ENCODE peak calls at places on chromosomes 13 and 19, in four cellular contexts. L, N, Z and G are unnamed samples.

GRCh38 chr19:14048439-14049153 is 13.3 kb downstream of the PALM3 start:
- DNase-seq in L (peak), N (no peak), Z (peak), G (no peak)

GRCh38 chr19:1058112-1058511 is 8.9 kb upstream of the ARHGAP45 start:
- DNase-seq in Z (no peak), L (no peak), N (no peak), G (no peak)

GRCh38 chr19:10389863-10390262 is 9.5 kb upstream of the TYK2 start:
- DNase-seq in L (no peak), N (no peak), Z (no peak), G (no peak)

GRCh38 chr19:47861630-47862029 is 2.6 kb downstream of the TPRX2 start:
- DNase-seq in N (no peak), L (no peak), Z (no peak), G (no peak)

GRCh38 chr13:35712907-35713685 is 236.6 kb upstream of the MAB21L1 start:
- DNase-seq in L (no peak), N (peak), Z (no peak), G (no peak)

GRCh38 chr19:6273701-6274601 is 5.8 kb downstream of the MLLT1 start:
- DNase-seq in L (peak), Z (peak), N (peak), G (no peak)

GRCh38 chr13:62014299-62014698 is 598.6 kb upstream of the PCDH20 start:
- DNase-seq in Z (peak), L (no peak), N (no peak), G (no peak)

GRCh38 chr19:40236026-40236355 is 9.5 kb upstream of the CCNP start:
- DNase-seq in N (no peak), L (no peak), Z (no peak), G (no peak)

GRCh38 chr13:65789815-65790214 is 1440.3 kb downstream of the PCDH9 start:
- DNase-seq in L (no peak), Z (peak), N (peak), G (no peak)

GRCh38 chr19:44796701-44797115 is 12.2 kb upstream of the BCAM start:
- DNase-seq in N (no peak), L (peak), Z (no peak), G (no peak)

GRCh38 chr19:13844130-13844631 is 32.8 kb upstream of the NANOS3 start:
- DNase-seq in Z (peak), N (no peak), L (no peak), G (no peak)

GRCh38 chr19:2602391-2603181 is 99.9 kb downstream of the GNG7 start:
- DNase-seq in Z (peak), L (peak), N (peak), G (peak)

GRCh38 chr13:81171065-81171647 is 830.2 kb upstream of the SPRY2 start:
- DNase-seq in N (no peak), L (no peak), Z (peak), G (no peak)

GRCh38 chr13:98098511-98098910 is 44.4 kb upstream of the FARP1 start:
- DNase-seq in Z (no peak), L (no peak), N (peak), G (no peak)

GRCh38 chr13:77565635-77566034 is 30.1 kb downstream of the SCEL start:
- DNase-seq in L (no peak), N (peak), Z (peak), G (no peak)

GRCh38 chr19:35135389-35135909 is 590 bp upstream of the LGI4 start:
- DNase-seq in Z (peak), N (peak), L (peak), G (no peak)

GRCh38 chr19:53945441-53945840 is 17.3 kb upstream of the CACNG8 start:
- DNase-seq in L (no peak), N (no peak), Z (peak), G (no peak)

GRCh38 chr13:30065181-30065580 is 214.8 kb upstream of the UBL3 start:
- DNase-seq in N (no peak), Z (no peak), L (no peak), G (no peak)

GRCh38 chr19:31135841-31136240 is 213.4 kb downstream of the TSHZ3 start:
- DNase-seq in N (peak), Z (peak), L (no peak), G (no peak)

GRCh38 chr19:19651076-19651475 is 7.6 kb upstream of the GMIP start:
- DNase-seq in N (no peak), L (no peak), Z (no peak), G (no peak)

GRCh38 chr13:43688230-43688907 is 98.4 kb downstream of the ENOX1 start:
- DNase-seq in N (no peak), L (no peak), Z (no peak), G (no peak)

GRCh38 chr13:58455094-58455493 is 823.5 kb downstream of the PCDH17 start:
- DNase-seq in N (no peak), Z (no peak), L (no peak), G (no peak)

GRCh38 chr19:49887653-49888477 is 8.8 kb downstream of the IL4I1 start:
- DNase-seq in L (no peak), Z (no peak), N (no peak), G (peak)

GRCh38 chr13:92074658-92075057 is 676.2 kb downstream of the GPC5 start:
- DNase-seq in N (no peak), Z (peak), L (no peak), G (no peak)

GRCh38 chr19:47781590-47782318 is 3.3 kb downstream of the SELENOW start:
- DNase-seq in L (peak), N (no peak), Z (no peak), G (no peak)

GRCh38 chr13:96994030-96994848 is at the start of gene OXGR1:
- DNase-seq in L (peak), N (no peak), Z (no peak), G (no peak)

GRCh38 chr19:41341669-41342490 is 11.8 kb downstream of the TGFB1 start:
- DNase-seq in Z (no peak), N (no peak), L (no peak), G (no peak)
- TF ChIP-seq CTCF in Z (no peak), N (no peak), L (no peak), G (no peak)

DNA sequence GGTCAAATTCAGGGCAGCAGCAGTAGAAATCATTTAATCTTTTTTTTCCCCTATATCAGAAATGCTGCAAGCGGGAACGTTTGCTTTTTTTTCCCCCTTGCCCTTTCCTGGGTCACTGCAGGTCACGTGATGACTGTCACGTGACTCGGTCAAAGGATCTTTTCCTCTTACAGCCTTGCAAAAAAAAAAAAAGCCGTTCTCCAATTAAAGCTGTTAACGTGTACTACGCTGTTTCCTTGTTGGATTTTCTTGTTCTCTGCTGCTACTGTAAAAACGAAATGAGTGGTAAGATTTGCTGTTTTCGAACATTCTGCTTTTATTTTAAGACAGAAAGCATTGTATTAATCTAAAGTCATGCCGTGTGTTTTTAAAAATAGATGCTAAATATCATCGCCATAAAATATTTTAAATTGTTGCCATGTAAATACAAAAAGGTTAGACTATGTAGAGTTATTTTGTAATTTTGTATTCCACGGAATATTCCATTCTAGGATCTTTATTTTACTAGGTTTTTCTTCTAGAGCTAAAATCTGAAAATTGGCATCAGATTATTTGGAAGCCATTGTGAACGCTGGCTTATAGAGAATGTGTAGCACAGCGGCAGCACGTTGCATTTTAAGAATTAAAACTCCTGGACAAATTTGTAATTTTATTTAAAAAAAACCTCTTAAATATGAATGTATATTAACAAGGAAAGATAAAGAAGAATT is 109.9 kb upstream of the MLNR start:
- DNase-seq in N (peak), Z (peak), L (peak), G (no peak)
- TF ChIP-seq CTCF in N (no peak), Z (no peak), L (no peak), G (peak)

GRCh38 chr13:112960671-112961070 is 8.3 kb upstream of the MCF2L start:
- DNase-seq in L (no peak), Z (no peak), N (no peak), G (no peak)
- TF ChIP-seq CTCF in L (no peak), Z (no peak), N (no peak), G (no peak)

DNA sequence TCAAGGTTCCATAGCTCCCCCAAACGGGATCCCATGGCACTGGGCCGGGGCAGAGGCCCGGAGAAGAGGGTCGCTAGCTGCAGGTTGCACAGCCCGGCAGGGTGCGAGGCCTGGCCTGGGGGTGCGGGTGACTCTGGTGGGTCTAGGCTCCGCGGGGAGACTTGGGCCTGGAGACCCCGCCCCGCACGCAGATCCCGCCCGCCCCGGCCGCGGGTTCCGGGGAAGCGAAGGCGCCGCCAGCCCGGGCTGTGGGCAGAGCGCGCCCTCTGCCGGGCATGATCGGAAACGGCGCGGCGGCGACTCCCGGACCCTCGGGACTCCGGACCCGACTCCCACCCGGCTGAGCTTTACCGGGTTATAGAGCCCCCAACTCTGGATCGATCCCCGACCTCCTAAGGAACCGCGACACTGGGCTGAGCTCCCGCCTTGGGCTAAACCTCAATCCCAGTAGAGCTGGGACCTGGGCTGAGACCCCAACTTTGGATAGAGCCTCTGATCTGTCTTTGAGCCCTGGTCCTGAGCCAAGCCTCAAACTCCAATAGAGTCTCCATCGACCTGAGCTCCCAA is 3.1 kb upstream of the TNFAIP8L1 start:
- DNase-seq in N (peak), L (peak), Z (peak), G (no peak)
- TF ChIP-seq CTCF in N (peak), L (peak), Z (peak), G (peak)

DNA sequence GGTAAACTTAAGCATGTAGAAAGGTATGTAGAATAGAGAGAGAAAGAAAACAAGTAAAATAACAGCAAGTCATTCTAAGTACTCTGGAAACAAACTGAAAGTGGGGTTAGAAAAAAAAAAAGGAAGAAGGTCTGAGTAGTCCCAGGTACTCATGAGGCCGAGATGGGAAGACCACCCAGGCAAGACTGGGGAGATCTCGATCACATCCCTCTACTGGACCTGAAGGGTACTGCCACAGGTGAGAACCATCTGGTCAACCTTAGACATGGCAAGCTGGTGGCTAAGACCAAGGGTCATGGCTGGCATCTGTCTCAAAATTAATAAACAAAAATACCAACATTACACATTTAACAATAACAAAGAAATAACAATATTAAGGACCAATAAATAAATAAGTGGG is 36.3 kb upstream of the ZNF724 start:
- DNase-seq in Z (no peak), L (no peak), N (no peak), G (no peak)
- TF ChIP-seq CTCF in Z (peak), L (no peak), N (no peak), G (peak)

GRCh38 chr19:33771308-33772101 is 25.2 kb upstream of the KCTD15 start:
- DNase-seq in N (peak), Z (peak), L (peak), G (no peak)
- TF ChIP-seq CTCF in N (peak), Z (peak), L (peak), G (peak)

DNA sequence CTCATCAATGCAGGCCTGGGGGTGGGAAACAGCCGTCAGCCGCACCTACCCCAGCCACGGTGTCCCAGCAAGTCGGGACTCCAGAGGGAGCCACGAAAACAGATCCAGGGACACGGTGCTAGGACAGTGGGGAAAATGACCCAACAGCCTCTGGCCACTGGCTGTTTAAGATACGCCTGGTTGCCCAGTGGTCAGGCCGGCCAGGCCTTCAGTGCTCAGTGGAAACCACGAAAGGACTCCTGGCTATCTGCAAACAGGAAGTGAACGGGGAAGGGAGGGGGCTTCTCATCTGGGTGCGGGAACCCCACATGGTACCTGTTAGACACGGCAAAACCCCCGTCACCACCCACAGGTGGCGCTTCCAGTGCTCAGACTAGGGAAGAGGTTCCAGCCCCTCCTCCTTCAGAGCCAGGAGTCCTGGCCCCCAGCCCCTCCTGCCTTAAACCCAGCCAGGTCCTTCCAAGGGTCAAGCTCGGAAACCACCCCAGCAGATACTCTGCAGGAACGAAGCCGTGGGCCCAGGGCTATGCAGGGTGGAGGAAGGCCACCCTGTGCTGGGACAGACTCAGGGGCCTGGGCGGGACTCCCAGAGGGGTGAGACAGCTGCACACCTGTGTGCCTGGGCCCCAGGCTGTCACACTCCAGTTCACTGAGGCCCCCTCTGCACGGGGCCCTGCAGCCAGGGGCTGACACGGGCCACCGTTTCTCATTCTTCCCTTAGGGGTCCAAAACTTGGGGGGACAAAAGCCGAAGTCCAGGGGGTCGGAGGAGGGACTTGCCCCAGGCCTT is 4.5 kb downstream of the PPP1R12C start:
- DNase-seq in Z (no peak), L (no peak), N (no peak), G (no peak)
- TF ChIP-seq CTCF in Z (no peak), L (no peak), N (no peak), G (peak)